ENCODE peak calls at places on chromosomes 6 and 20, in five cellular contexts. L, J, Z, E and R are unnamed samples.

GRCh38 chr6:108556864-108557493 is 3.7 kb upstream of the FOXO3 start:
- DNase-seq in L (no peak), J (no peak), Z (no peak), E (no peak), R (no peak)

GRCh38 chr6:34771727-34772126 is 14.4 kb downstream of the SNRPC start:
- DNase-seq in L (no peak), J (no peak), Z (no peak), E (no peak), R (no peak)

GRCh38 chr20:61919675-61920365 is 145.9 kb downstream of the TAF4 start:
- DNase-seq in L (no peak), J (no peak), Z (no peak), E (no peak), R (no peak)

GRCh38 chr6:83430606-83431544 is at the start of gene ME1:
- DNase-seq in L (peak; percentile 91), J (peak; percentile 84), Z (peak; percentile 87), E (peak; percentile 90), R (peak; percentile 90)

GRCh38 chr6:131858765-131859490 is 51.1 kb downstream of the ENPP1 start:
- DNase-seq in L (no peak), J (no peak), Z (no peak), E (no peak), R (no peak)

GRCh38 chr6:53707108-53707897 is 41.7 kb upstream of the KLHL31 start:
- DNase-seq in L (no peak), J (no peak), Z (no peak), E (no peak), R (no peak)

GRCh38 chr6:139943391-139943790 is 568.9 kb upstream of the CITED2 start:
- DNase-seq in L (no peak), J (no peak), Z (no peak), E (peak; percentile 44), R (no peak)

GRCh38 chr6:144413418-144413817 is 128.3 kb downstream of the UTRN start:
- DNase-seq in L (no peak), J (peak; percentile 28), Z (no peak), E (peak; percentile 51), R (no peak)

GRCh38 chr6:97068211-97068610 is 143.7 kb downstream of the KLHL32 start:
- DNase-seq in L (no peak), J (no peak), Z (no peak), E (peak; percentile 26), R (peak; percentile 53)

GRCh38 chr6:36336210-36336588 is 489 bp downstream of the BNIP5 start:
- DNase-seq in L (no peak), J (no peak), Z (no peak), E (no peak), R (no peak)

GRCh38 chr20:63290677-63291472 is 2.1 kb upstream of the COL20A1 start:
- DNase-seq in L (no peak), J (peak; percentile 41), Z (peak; percentile 74), E (peak; percentile 51), R (peak; percentile 62)

GRCh38 chr20:19802492-19803158 is 44.6 kb downstream of the RIN2 start:
- DNase-seq in L (no peak), J (no peak), Z (peak; percentile 52), E (peak; percentile 76), R (no peak)

GRCh38 chr6:12014027-12014872 is 2.1 kb downstream of the HIVEP1 start:
- DNase-seq in L (no peak), J (no peak), Z (no peak), E (peak; percentile 48), R (no peak)

GRCh38 chr6:12013368-12013617 is 1.2 kb downstream of the HIVEP1 start:
- DNase-seq in L (no peak), J (no peak), Z (no peak), E (no peak), R (no peak)

GRCh38 chr6:12011276-12012112 is 618 bp upstream of the HIVEP1 start:
- DNase-seq in L (peak; percentile 99), J (peak; percentile 98), Z (peak; percentile 97), E (peak; percentile 95), R (peak; percentile 96)

GRCh38 chr6:12012231-12012565 is at the start of gene HIVEP1:
- DNase-seq in L (peak; percentile 69), J (no peak), Z (peak; percentile 70), E (no peak), R (peak; percentile 69)

DNA sequence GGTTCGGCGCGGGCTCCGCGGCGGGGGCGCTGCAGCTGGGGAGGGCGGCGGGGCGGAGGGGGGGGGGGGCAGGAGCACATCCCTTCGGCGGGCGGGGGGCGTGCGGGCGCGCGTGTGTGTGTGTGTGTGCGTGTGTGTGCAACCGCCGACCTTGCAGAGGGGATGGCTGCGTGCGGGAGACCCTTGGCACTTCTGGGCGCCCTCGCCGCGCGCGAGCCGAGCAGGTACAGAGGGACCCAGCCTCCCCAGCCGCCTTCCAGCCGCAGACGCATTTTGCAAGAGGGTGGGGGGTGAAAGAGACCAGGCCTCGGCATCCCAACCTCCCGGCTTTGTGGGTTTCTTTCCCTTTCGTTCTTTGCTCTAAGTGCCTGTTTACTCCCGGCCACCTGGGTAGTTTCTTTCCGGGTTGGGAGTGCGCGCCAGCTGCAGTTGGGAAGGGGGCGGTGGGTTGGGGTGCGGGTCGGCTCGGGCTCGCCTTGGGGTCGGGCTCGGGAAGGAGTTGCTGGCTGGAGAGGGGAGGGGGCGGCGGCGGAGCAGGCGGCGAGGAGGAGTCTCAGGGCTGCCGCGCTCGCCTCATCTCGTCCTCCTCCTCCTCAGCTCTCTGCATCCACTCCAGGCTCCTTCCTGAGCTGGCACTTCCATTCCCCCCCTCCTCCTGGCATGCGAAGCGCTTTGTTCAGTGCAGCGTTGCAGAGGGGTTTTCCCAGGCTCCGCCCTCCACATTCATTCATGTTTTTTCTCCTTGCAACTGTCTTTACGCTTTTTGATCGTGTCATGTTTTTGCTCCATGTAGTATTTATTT is 655 bp downstream of the HIVEP1 start:
- DNase-seq in L (peak; percentile 77), J (peak; percentile 70), Z (peak; percentile 73), E (peak; percentile 82), R (peak; percentile 78)
- TF ChIP-seq POLR2A in L (peak; percentile 37), J (peak; percentile 75), Z (peak; percentile 10), E (no peak), R (no peak)

DNA sequence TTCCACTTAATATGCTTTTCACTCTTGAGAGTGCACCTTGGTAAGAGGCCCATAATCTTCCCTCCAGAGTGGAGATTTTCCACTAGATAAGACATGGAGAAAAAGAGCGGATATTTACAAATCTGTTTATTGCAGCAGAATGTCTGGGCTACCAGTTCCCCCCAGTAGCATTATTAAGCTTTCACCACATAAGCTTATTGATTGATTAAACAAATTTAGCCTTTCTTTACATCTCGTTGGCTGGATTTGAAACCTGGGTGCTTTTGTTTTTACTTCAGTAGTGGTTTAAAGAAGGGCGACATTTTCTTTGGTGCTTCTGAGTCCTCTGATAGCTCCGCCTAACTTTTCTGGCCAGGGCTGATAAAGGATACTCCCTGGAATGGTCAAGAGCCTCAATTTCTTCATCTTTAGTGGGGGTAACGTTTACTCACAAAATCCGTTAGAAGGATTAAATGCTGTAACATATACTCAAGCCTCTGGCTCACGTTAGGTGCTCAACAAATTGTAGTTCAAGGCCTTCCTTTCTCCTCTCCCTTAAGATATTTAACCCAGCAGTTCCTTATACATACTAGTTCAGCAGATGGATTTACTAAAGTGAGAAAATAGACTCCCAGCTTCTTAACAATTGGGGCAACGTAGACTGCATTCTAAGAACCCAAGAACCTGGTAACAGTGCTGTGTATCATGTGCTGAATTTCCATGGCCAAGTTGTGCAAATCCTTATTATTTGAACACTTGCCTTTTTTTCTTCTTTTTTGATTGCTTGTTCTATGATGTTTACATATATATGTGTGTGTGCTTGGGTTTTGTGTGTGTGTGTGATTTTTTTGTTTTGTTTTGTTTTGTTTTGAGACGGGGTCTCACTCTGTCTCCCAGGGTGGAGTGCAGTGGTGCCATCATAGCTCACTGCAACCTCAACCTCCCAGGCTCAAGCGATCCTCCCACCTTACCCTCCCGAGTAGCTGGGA is 91.4 kb downstream of the RREB1 start:
- DNase-seq in L (no peak), J (no peak), Z (no peak), E (no peak), R (peak; percentile 90)
- TF ChIP-seq POLR2A in L (no peak), J (no peak), Z (no peak), E (no peak), R (no peak)

GRCh38 chr6:91088976-91089375 is 502.1 kb upstream of the MAP3K7 start:
- DNase-seq in L (no peak), J (no peak), Z (no peak), E (no peak), R (no peak)
- TF ChIP-seq POLR2A in L (no peak), J (no peak), Z (no peak), E (no peak), R (no peak)

DNA sequence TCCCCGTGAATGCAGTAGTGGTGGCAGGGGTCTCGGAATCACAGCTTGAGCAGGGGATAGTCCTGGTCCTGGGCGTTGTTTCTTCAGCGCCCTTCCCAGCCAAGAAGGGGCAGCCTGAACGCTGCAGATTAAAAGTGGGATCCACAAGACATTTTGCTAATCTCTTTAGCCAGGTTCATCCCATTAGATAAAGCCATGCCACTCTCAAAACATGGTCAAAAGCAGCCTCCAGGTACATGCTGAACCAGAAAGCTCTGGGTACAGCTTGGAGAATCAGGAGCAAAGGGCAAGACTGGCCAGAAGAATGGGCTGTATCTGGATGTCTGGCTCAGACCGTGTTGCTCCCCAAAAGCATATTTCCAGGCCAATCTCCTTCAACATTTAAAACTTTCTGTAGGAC is at the start of gene PRPH2:
- DNase-seq in L (no peak), J (no peak), Z (no peak), E (no peak), R (no peak)
- TF ChIP-seq POLR2A in L (no peak), J (no peak), Z (no peak), E (no peak), R (no peak)

GRCh38 chr20:36573798-36574277 is 441 bp downstream of the TGIF2 start:
- DNase-seq in L (peak; percentile 66), J (peak; percentile 54), Z (peak; percentile 57), E (no peak), R (peak; percentile 44)

GRCh38 chr20:36572701-36573102 is 695 bp upstream of the TGIF2 start:
- DNase-seq in L (no peak), J (peak; percentile 31), Z (no peak), E (peak; percentile 19), R (peak; percentile 53)

GRCh38 chr20:36571564-36572504 is 1.6 kb upstream of the TGIF2 start:
- DNase-seq in L (no peak), J (no peak), Z (no peak), E (no peak), R (no peak)

GRCh38 chr20:36574278-36575065 is 1.1 kb downstream of the TGIF2 start:
- DNase-seq in L (peak; percentile 73), J (peak; percentile 68), Z (peak; percentile 69), E (peak; percentile 46), R (peak; percentile 52)

DNA sequence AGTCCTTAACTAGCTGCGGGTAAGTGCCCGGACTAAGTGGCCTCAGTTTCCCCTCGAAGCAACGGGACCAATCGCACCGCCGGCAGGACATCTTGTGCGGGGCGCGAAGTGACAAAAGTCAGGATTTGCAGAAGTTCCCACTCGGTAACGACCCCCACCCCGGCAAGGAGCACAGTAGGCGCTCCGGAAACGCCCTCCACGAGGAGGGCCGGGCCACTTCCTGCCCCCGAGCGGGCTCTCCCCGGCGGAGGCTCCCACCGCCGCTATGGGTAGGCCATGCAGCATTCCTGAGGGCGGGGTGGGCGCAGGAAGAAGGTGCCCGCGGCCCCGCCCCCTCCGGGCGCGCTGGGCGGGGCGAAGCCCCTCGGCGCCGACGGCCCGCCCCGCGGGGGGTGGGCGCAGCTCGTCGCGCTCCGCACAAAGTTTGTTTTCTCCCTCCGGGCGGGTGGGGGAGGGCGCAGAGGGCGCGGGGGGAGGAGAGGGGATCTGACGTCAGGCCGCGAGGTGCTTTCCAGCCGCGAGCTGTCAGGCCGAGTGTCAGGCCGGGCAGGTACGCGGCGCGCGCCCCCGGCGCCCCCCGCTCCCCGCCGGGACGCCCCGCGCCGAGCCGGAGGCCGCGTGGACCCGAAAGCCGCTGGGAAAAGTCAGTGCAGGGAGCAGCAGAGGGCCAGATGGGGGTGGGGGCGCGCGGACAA is at the start of gene TGIF2:
- DNase-seq in L (peak; percentile 90), J (peak; percentile 87), Z (peak; percentile 82), E (peak; percentile 55), R (peak; percentile 74)
- TF ChIP-seq POLR2A in L (peak; percentile 87), J (peak; percentile 35), Z (no peak), E (no peak), R (no peak)

GRCh38 chr6:148342146-148343027 is at the start of gene SASH1:
- DNase-seq in L (peak; percentile 78), J (peak; percentile 71), Z (peak; percentile 82), E (peak; percentile 72), R (no peak)
- TF ChIP-seq POLR2A in L (peak; percentile 51), J (peak; percentile 36), Z (peak; percentile 21), E (no peak), R (no peak)